ENCODE peak calls at places on chromosomes 5 and 9, in eight cellular contexts. O, Q, M, W, J, U, Z and B are unnamed samples.
A peak's percentile ranks its signal among the peaks of the same experiment; 100 is the strongest.

GRCh38 chr9:128098017-128098935 is 29.3 kb downstream of the PTGES2 start:
- DNase-seq in O (no peak), U (peak; percentile 99), Q (peak; percentile 96), M (peak; percentile 85), Z (peak; percentile 33), W (no peak), J (peak; percentile 97), B (peak; percentile 95)

GRCh38 chr5:157559301-157559700 is 16.3 kb downstream of the ADAM19 start:
- DNase-seq in W (no peak), J (no peak), M (no peak), U (peak; percentile 97), O (no peak), Z (no peak), Q (no peak), B (peak; percentile 72)

GRCh38 chr5:108371263-108371662 is 10.6 kb downstream of the FBXL17 start:
- DNase-seq in W (no peak), Q (no peak), U (no peak), Z (no peak), M (no peak), J (no peak), O (no peak), B (no peak)

GRCh38 chr5:7759951-7760580 is 90.9 kb downstream of the CFAP90 start:
- DNase-seq in O (no peak), M (no peak), W (no peak), J (no peak), Q (no peak), Z (no peak), U (peak; percentile 9), B (no peak)

GRCh38 chr5:81779125-81779934 is 28.4 kb upstream of the SSBP2 start:
- DNase-seq in Q (no peak), Z (peak; percentile 35), J (no peak), M (no peak), U (peak; percentile 16), O (peak; percentile 32), W (peak; percentile 36), B (no peak)

GRCh38 chr9:120177121-120177520 is 402.8 kb downstream of the CDK5RAP2 start:
- DNase-seq in U (no peak), Z (no peak), M (no peak), Q (no peak), W (no peak), O (no peak), J (peak; percentile 17), B (no peak)

GRCh38 chr9:93110400-93110855 is 14.4 kb downstream of the CARD19 start:
- DNase-seq in J (peak; percentile 70), W (no peak), Q (no peak), M (peak; percentile 4), Z (no peak), O (no peak), U (no peak), B (no peak)

GRCh38 chr5:124744170-124744911 is 2.1 kb downstream of the ZNF608 start:
- DNase-seq in Q (no peak), M (no peak), W (no peak), Z (no peak), O (no peak), J (peak; percentile 79), U (no peak), B (peak; percentile 17)

GRCh38 chr9:129555512-129556203 is 65.2 kb downstream of the C9orf50 start:
- DNase-seq in J (peak; percentile 70), O (no peak), Z (no peak), M (no peak), W (no peak), U (no peak), Q (no peak), B (no peak)

GRCh38 chr9:87894998-87895625 is 12.4 kb downstream of the SPATA31E1 start:
- DNase-seq in Z (no peak), J (no peak), W (no peak), M (no peak), U (no peak), Q (no peak), O (no peak), B (no peak)

GRCh38 chr9:18910435-18910834 is 122.6 kb downstream of the SAXO1 start:
- DNase-seq in Q (no peak), U (no peak), Z (no peak), M (no peak), O (no peak), W (no peak), J (no peak), B (no peak)

GRCh38 chr5:132295505-132296411 is 1.6 kb downstream of the SLC22A4 start:
- DNase-seq in U (peak; percentile 62), M (no peak), Q (no peak), O (no peak), W (no peak), J (no peak), Z (no peak), B (no peak)

GRCh38 chr9:77424993-77425392 is 223.1 kb downstream of the GNA14 start:
- DNase-seq in Z (no peak), W (no peak), O (no peak), U (no peak), M (no peak), Q (peak; percentile 32), J (no peak), B (no peak)

GRCh38 chr5:33701251-33701650 is 190.5 kb downstream of the ADAMTS12 start:
- DNase-seq in W (no peak), U (no peak), M (no peak), Z (no peak), Q (peak; percentile 59), J (no peak), O (no peak), B (no peak)

GRCh38 chr9:78439866-78440830 is 143.2 kb downstream of the PSAT1 start:
- DNase-seq in J (no peak), Q (no peak), O (no peak), U (no peak), Z (no peak), M (no peak), W (no peak), B (no peak)

GRCh38 chr5:55226027-55226933 is 835 bp downstream of the MCIDAS start:
- DNase-seq in J (no peak), Z (no peak), Q (no peak), O (peak; percentile 82), U (peak; percentile 84), M (peak; percentile 89), W (peak; percentile 83), B (no peak)

GRCh38 chr9:112761912-112762651 is 11.5 kb downstream of the SNX30 start:
- DNase-seq in Q (no peak), U (no peak), Z (no peak), O (no peak), M (no peak), J (no peak), W (no peak), B (no peak)

GRCh38 chr5:145574889-145575573 is 260.1 kb downstream of the PRELID2 start:
- DNase-seq in M (no peak), J (no peak), U (peak; percentile 20), W (no peak), Z (no peak), O (no peak), Q (peak; percentile 14), B (peak; percentile 60)

GRCh38 chr5:16803831-16804230 is 132.3 kb downstream of the MYO10 start:
- DNase-seq in W (no peak), Z (no peak), Q (no peak), O (no peak), J (no peak), M (no peak), U (no peak), B (no peak)

GRCh38 chr5:104513621-104514020 is 951.0 kb upstream of the NUDT12 start:
- DNase-seq in M (no peak), Z (no peak), U (no peak), Q (no peak), W (no peak), J (no peak), O (no peak), B (no peak)

GRCh38 chr9:94874316-94874715 is 147.8 kb downstream of the AOPEP start:
- DNase-seq in U (peak; percentile 56), W (no peak), Q (peak; percentile 79), Z (no peak), M (no peak), J (no peak), O (no peak), B (peak; percentile 75)

GRCh38 chr5:141664733-141665461 is 13.7 kb upstream of the FCHSD1 start:
- DNase-seq in Z (peak; percentile 66), U (peak; percentile 83), O (peak; percentile 90), Q (peak; percentile 54), J (no peak), W (peak; percentile 89), M (peak; percentile 86), B (peak; percentile 37)
- TF ChIP-seq CTCF in Z (peak; percentile 83), U (peak; percentile 94), O (peak; percentile 87), Q (peak; percentile 97), J (peak; percentile 68), W (peak; percentile 82), M (peak; percentile 94), B (peak; percentile 84)

DNA sequence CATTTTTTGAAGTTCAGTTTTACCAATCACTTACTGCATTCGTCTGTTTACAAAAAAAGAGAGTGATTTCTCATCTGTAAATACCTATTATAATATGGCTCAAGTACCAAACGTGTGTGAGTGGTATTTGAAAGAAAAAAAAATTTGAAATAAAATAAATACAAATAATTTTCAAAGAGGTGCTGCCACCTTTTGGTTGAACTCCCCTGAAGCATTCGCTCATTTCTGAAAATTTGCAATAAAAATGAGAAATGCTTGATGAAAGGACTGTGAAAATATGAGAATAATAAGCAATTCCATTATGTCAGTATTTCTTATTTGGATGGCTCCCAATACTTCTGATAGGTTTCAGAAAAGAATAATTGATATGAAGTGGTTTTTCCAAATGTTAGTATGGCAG is 409.9 kb downstream of the CTNND2 start:
- DNase-seq in W (no peak), O (no peak), Z (no peak), J (no peak), U (no peak), Q (no peak), M (no peak), B (no peak)
- TF ChIP-seq CTCF in W (no peak), O (no peak), Z (no peak), J (no peak), U (peak; percentile 46), Q (peak; percentile 47), M (peak; percentile 31), B (peak; percentile 66)

DNA sequence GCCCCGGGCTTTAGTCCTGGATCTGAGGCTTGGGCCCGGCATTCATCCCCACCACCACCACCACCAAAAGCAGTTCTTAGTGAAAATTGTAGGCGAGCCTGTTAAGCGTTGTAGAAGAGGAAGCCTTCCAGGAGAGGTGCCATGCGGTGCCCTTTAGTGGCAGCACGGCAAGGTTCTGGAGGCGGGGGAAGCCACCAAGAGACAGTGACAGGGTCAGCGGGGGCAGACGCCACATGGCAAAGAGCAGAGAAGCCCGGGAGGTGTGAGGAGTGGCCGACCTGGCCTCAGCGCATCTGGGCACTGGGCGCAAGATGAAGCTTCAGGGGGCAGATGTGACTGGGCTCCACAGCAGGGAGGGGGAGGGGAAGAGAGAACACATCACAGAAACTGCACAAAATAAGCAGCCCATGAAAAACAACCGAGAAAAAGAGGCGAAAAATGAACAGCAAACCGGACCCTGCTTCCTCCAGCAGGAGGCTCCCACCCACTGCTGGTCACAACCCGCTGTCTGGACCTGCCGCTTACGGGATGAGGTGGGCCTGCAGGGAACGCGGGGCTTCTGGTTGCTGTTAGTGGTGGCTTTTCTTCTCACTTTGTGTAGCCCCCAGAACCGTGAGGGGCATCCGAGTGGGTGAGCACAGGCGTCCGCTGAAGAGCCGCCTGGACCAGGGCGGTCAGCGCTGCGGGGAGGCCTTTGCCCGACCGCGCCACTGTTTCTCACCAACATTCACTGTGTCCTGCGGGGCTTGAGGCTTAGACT is 4.3 kb downstream of the LRRC14B start:
- DNase-seq in U (no peak), W (no peak), M (peak; percentile 44), J (no peak), Z (no peak), Q (no peak), O (no peak), B (no peak)
- TF ChIP-seq CTCF in U (no peak), W (no peak), M (no peak), J (no peak), Z (no peak), Q (peak; percentile 47), O (no peak), B (no peak)

GRCh38 chr9:35691757-35692301 is 2.1 kb upstream of the TPM2 start:
- DNase-seq in J (no peak), U (no peak), W (no peak), O (no peak), Z (no peak), M (no peak), Q (no peak), B (no peak)
- TF ChIP-seq CTCF in J (no peak), U (no peak), W (no peak), O (no peak), Z (no peak), M (no peak), Q (no peak), B (no peak)